ENCODE peak calls at places on chromosomes 16 and 17, in ten cellular contexts. T, M, R, P, B, S, Z, D, K and G are unnamed samples.

GRCh38 chr17:58375811-58376210 is 23.8 kb upstream of the SUPT4H1 start:
- DNase-seq in T (no peak), M (no peak), R (no peak), P (no peak), B (no peak), S (no peak), Z (no peak), D (no peak), K (no peak), G (no peak)

GRCh38 chr17:41823580-41823979 is 10.8 kb downstream of the FKBP10 start:
- DNase-seq in T (no peak), M (no peak), R (no peak), P (no peak), B (no peak), S (no peak), Z (no peak), D (no peak), K (no peak), G (no peak)

GRCh38 chr17:65131946-65132345 is 5.2 kb upstream of the RGS9 start:
- DNase-seq in T (no peak), M (no peak), R (peak), P (no peak), B (peak), S (peak), Z (no peak), D (no peak), K (no peak), G (no peak)

GRCh38 chr17:1056761-1057160 is 59.8 kb downstream of the TIMM22 start:
- DNase-seq in T (no peak), M (no peak), R (no peak), P (no peak), B (no peak), S (no peak), Z (no peak), D (no peak), K (no peak), G (no peak)

GRCh38 chr17:17813055-17813724 is 23.6 kb downstream of the SREBF1 start:
- DNase-seq in T (no peak), M (no peak), R (no peak), P (no peak), B (no peak), S (no peak), Z (no peak), D (no peak), K (no peak), G (no peak)

GRCh38 chr16:119835-120234 is 18.6 kb downstream of the NPRL3 start:
- DNase-seq in T (no peak), M (no peak), R (no peak), P (no peak), B (no peak), S (no peak), Z (no peak), D (no peak), K (no peak), G (no peak)

GRCh38 chr17:32596206-32596605 is 109.4 kb downstream of the CDK5R1 start:
- DNase-seq in T (no peak), M (no peak), R (no peak), P (no peak), B (no peak), S (no peak), Z (no peak), D (no peak), K (no peak), G (no peak)

GRCh38 chr16:49698416-49698815 is 157.5 kb downstream of the ZNF423 start:
- DNase-seq in T (no peak), M (peak), R (no peak), P (peak), B (no peak), S (no peak), Z (no peak), D (no peak), K (peak), G (peak)

GRCh38 chr17:75892556-75893224 is 4.1 kb downstream of the TRIM65 start:
- DNase-seq in T (no peak), M (no peak), R (no peak), P (no peak), B (no peak), S (no peak), Z (no peak), D (no peak), K (no peak), G (no peak)

GRCh38 chr17:77675816-77676799 is 282.4 kb upstream of the TNRC6C start:
- DNase-seq in T (no peak), M (no peak), R (peak), P (no peak), B (no peak), S (no peak), Z (no peak), D (no peak), K (no peak), G (no peak)

GRCh38 chr16:2992383-2993081 is 12.3 kb upstream of the PKMYT1 start:
- DNase-seq in T (no peak), M (no peak), R (no peak), P (no peak), B (no peak), S (no peak), Z (no peak), D (no peak), K (no peak), G (no peak)

GRCh38 chr17:31571124-31571892 is 179.8 kb downstream of the RAB11FIP4 start:
- DNase-seq in T (no peak), M (no peak), R (peak), P (peak), B (peak), S (peak), Z (no peak), D (no peak), K (no peak), G (peak)

GRCh38 chr17:61574542-61575351 is 16.3 kb downstream of the NACA2 start:
- DNase-seq in T (no peak), M (peak), R (peak), P (peak), B (peak), S (no peak), Z (no peak), D (peak), K (peak), G (peak)

GRCh38 chr16:57795431-57795878 is 6.8 kb downstream of the KIFC3 start:
- DNase-seq in T (no peak), M (no peak), R (peak), P (peak), B (peak), S (peak), Z (no peak), D (peak), K (no peak), G (no peak)

GRCh38 chr16:4371481-4372314 is at the start of gene VASN:
- DNase-seq in T (peak), M (no peak), R (peak), P (peak), B (peak), S (peak), Z (peak), D (peak), K (peak), G (peak)

GRCh38 chr16:55077231-55077630 is 146.6 kb downstream of the IRX5 start:
- DNase-seq in T (no peak), M (no peak), R (peak), P (no peak), B (peak), S (no peak), Z (no peak), D (no peak), K (no peak), G (no peak)

GRCh38 chr17:27323538-27324212 is 29.8 kb downstream of the WSB1 start:
- DNase-seq in T (no peak), M (no peak), R (peak), P (peak), B (peak), S (no peak), Z (no peak), D (no peak), K (peak), G (peak)

GRCh38 chr16:52497067-52497816 is 49.7 kb downstream of the TOX3 start:
- DNase-seq in T (no peak), M (peak), R (no peak), P (peak), B (peak), S (no peak), Z (no peak), D (no peak), K (no peak), G (no peak)

GRCh38 chr16:54291107-54291980 is 4.8 kb upstream of the IRX3 start:
- DNase-seq in T (no peak), M (no peak), R (no peak), P (no peak), B (no peak), S (no peak), Z (no peak), D (no peak), K (peak), G (no peak)